ENCODE peak calls at places on chromosomes 7 and 10, in eight cellular contexts. T, R, W, X, D, P, Y and V are unnamed samples.

GRCh38 chr7:138204989-138205298 is 128.7 kb downstream of the AKR1D1 start:
- DNase-seq in R (no peak), P (no peak), T (no peak), D (no peak), X (no peak), Y (no peak), W (no peak), V (no peak)

GRCh38 chr7:99219985-99220384 is 12.1 kb upstream of the KPNA7 start:
- DNase-seq in W (no peak), P (no peak), X (no peak), Y (no peak), D (no peak), R (no peak), T (no peak), V (no peak)

GRCh38 chr10:62710182-62710581 is 94.3 kb upstream of the ADO start:
- DNase-seq in P (no peak), W (no peak), Y (no peak), D (no peak), X (no peak), R (no peak), T (no peak), V (no peak)

GRCh38 chr10:27258838-27259532 is 18.4 kb upstream of the ACBD5 start:
- DNase-seq in X (no peak), P (no peak), T (no peak), D (no peak), Y (peak), R (no peak), W (no peak), V (peak)

GRCh38 chr10:103757531-103758293 is 97.7 kb downstream of the SH3PXD2A start:
- DNase-seq in W (peak), P (peak), T (no peak), R (no peak), Y (no peak), D (no peak), X (peak), V (no peak)

GRCh38 chr10:84054743-84055142 is 84.6 kb upstream of the GHITM start:
- DNase-seq in P (no peak), D (no peak), R (no peak), W (no peak), T (no peak), Y (no peak), X (no peak), V (no peak)

GRCh38 chr10:3248526-3249255 is 76.1 kb upstream of the PITRM1 start:
- DNase-seq in W (peak), X (no peak), R (no peak), P (peak), Y (no peak), T (no peak), D (no peak), V (peak)

GRCh38 chr7:42745357-42746022 is 166.4 kb downstream of the C7orf25 start:
- DNase-seq in R (no peak), X (no peak), T (no peak), D (peak), P (peak), W (peak), Y (no peak), V (peak)

GRCh38 chr7:83921798-83922607 is 272.6 kb downstream of the SEMA3A start:
- DNase-seq in R (no peak), T (no peak), D (no peak), Y (peak), X (no peak), W (no peak), P (no peak), V (no peak)

GRCh38 chr10:108608860-108609259 is 1314.5 kb downstream of the XPNPEP1 start:
- DNase-seq in R (no peak), T (no peak), P (no peak), W (no peak), X (no peak), D (no peak), Y (no peak), V (no peak)

GRCh38 chr10:621500-621899 is 68.0 kb downstream of the DIP2C start:
- DNase-seq in W (no peak), Y (no peak), T (no peak), P (no peak), X (no peak), D (no peak), R (no peak), V (no peak)

GRCh38 chr7:16644624-16644986 is 949 bp downstream of the ANKMY2 start:
- DNase-seq in W (peak), D (peak), Y (peak), T (peak), R (no peak), P (peak), X (peak), V (peak)

GRCh38 chr10:75347211-75347610 is 54.4 kb downstream of the ZNF503 start:
- DNase-seq in D (no peak), R (no peak), P (no peak), W (no peak), X (no peak), T (peak), Y (no peak), V (peak)

GRCh38 chr10:133275683-133276092 is 980 bp downstream of the ADAM8 start:
- DNase-seq in R (no peak), P (no peak), X (no peak), D (no peak), W (no peak), T (no peak), Y (peak), V (no peak)

GRCh38 chr10:91672021-91672608 is 39.2 kb upstream of the PPP1R3C start:
- DNase-seq in D (no peak), P (no peak), Y (no peak), W (peak), T (no peak), R (no peak), X (no peak), V (peak)

GRCh38 chr10:124359336-124359832 is 59.3 kb downstream of the OAT start:
- DNase-seq in Y (no peak), T (no peak), D (no peak), R (no peak), P (no peak), X (no peak), W (no peak), V (no peak)

GRCh38 chr10:124076334-124076733 is 17.1 kb downstream of the CHST15 start:
- DNase-seq in D (no peak), W (no peak), R (no peak), Y (no peak), P (no peak), X (no peak), T (no peak), V (no peak)

GRCh38 chr10:75137533-75138438 is 26.3 kb downstream of the SAMD8 start:
- DNase-seq in X (no peak), R (no peak), W (no peak), D (no peak), T (no peak), P (no peak), Y (no peak), V (peak)